ENCODE peak calls at places on chromosomes 1 and 21, in five cellular contexts. Z is right cardiac atrium; R is ovary; A is GM23248; K is CD4-positive, CD25-positive, alpha-beta regulatory T cell. G is an unnamed sample.
A peak's percentile ranks its signal among the peaks of the same experiment; 100 is the strongest.

GRCh38 chr1:30919025-30919881 is 10.7 kb upstream of the SDC3 start:
- DNase-seq in Z (no peak), R (peak; percentile 17), A (peak; percentile 81), K (no peak), G (peak; percentile 9)

GRCh38 chr1:164604541-164604940 is 45.6 kb downstream of the PBX1 start:
- DNase-seq in Z (no peak), R (no peak), A (peak; percentile 63), K (no peak), G (no peak)

GRCh38 chr1:90174246-90174645 is 179.3 kb downstream of the ZNF326 start:
- DNase-seq in Z (no peak), R (no peak), A (no peak), K (no peak), G (no peak)

GRCh38 chr1:200795151-200795550 is 56.5 kb downstream of the CAMSAP2 start:
- DNase-seq in Z (no peak), R (no peak), A (peak; percentile 72), K (no peak), G (no peak)

GRCh38 chr1:44576456-44577150 is 97.7 kb downstream of the TMEM53 start:
- DNase-seq in Z (no peak), R (no peak), A (no peak), K (no peak), G (no peak)

GRCh38 chr1:8880068-8880676 is 1.7 kb upstream of the ENO1 start:
- DNase-seq in Z (peak; percentile 64), R (peak; percentile 56), A (peak; percentile 97), K (no peak), G (no peak)

GRCh38 chr1:16727190-16728111 is 12.9 kb upstream of the RNU1-4 start:
- DNase-seq in Z (peak; percentile 21), R (peak; percentile 52), A (peak; percentile 45), K (no peak), G (peak; percentile 17)

GRCh38 chr21:31136891-31137290 is 98.6 kb upstream of the KRTAP19-8 start:
- DNase-seq in Z (peak; percentile 31), R (no peak), A (peak; percentile 72), K (no peak), G (no peak)

GRCh38 chr1:210362526-210362925 is 33.8 kb downstream of the HHAT start:
- DNase-seq in Z (peak; percentile 32), R (peak; percentile 40), A (peak; percentile 55), K (no peak), G (no peak)

GRCh38 chr1:223500560-223501425 is 107.6 kb downstream of the CCDC185 start:
- DNase-seq in Z (no peak), R (no peak), A (peak; percentile 98), K (no peak), G (no peak)

GRCh38 chr1:234649432-234650081 is 39.6 kb upstream of the IRF2BP2 start:
- DNase-seq in Z (no peak), R (no peak), A (peak; percentile 72), K (no peak), G (no peak)

GRCh38 chr21:38771536-38771935 is 34.2 kb upstream of the ETS2 start:
- DNase-seq in Z (no peak), R (no peak), A (no peak), K (no peak), G (no peak)

GRCh38 chr1:196501760-196502428 is 106.3 kb downstream of the KCNT2 start:
- DNase-seq in Z (no peak), R (no peak), A (no peak), K (no peak), G (no peak)

GRCh38 chr1:170545476-170545875 is 13.5 kb downstream of the GORAB start:
- DNase-seq in Z (no peak), R (no peak), A (peak; percentile 85), K (no peak), G (no peak)

GRCh38 chr1:43256675-43257570 is 12.9 kb upstream of the TMEM125 start:
- DNase-seq in Z (no peak), R (no peak), A (no peak), K (no peak), G (no peak)

GRCh38 chr1:28518745-28519341 is 13.0 kb downstream of the RCC1 start:
- DNase-seq in Z (no peak), R (no peak), A (peak; percentile 54), K (no peak), G (peak; percentile 59)

DNA sequence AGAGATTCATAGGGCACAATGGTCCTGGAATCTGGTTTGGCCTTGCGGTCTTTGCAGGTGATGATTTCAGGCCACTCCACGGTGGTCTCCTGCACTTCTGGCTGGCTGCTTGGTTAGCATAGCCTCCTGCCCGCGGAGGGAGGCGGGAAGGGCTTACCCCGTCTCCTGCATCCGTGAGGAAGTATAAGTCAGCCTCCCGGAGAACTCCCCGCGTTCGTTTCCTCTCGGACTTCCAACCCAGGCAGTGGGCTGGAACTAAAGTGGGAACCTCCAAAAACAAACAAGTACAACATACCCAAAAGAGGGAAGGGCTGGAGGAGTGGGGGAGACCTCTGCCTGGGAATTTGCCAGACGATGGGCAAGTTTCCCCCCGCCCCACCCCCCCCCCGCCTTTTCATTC is 942 bp upstream of the CCN1 start:
- DNase-seq in Z (peak; percentile 45), R (peak; percentile 47), A (peak; percentile 78), K (no peak), G (no peak)
- H3K9me3 ChIP-seq in Z (no peaks in the 10 kb centered on the region), R (no peaks in the 10 kb centered on the region), A (no peaks in the 10 kb centered on the region), K (no peaks in the 10 kb centered on the region), G (no peaks in the 10 kb centered on the region)

DNA sequence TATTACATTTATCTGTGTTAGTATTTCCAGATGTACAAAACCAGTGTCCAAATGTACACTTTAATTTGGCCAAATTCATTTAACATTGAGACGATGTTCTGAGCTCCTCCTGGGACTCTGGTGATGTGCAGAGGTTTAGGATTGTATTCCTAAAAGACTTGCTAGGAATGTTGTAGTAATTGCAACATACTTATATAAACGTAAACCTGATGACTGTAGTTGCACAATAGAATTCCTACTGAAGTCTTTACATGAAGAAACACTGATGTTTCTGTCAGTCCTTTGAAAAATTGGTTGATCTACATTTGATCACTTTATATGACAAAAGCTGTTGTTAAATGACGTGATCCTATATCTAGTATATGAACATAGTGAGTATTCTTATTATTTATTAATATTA is 5.1 kb upstream of the OR14C36 start:
- DNase-seq in Z (no peak), R (no peak), A (no peak), K (no peak), G (no peak)
- H3K9me3 ChIP-seq in Z (no peaks in the 10 kb centered on the region), R (no peaks in the 10 kb centered on the region), A (no peaks in the 10 kb centered on the region), K (no peaks in the 10 kb centered on the region), G (no peaks in the 10 kb centered on the region)

DNA sequence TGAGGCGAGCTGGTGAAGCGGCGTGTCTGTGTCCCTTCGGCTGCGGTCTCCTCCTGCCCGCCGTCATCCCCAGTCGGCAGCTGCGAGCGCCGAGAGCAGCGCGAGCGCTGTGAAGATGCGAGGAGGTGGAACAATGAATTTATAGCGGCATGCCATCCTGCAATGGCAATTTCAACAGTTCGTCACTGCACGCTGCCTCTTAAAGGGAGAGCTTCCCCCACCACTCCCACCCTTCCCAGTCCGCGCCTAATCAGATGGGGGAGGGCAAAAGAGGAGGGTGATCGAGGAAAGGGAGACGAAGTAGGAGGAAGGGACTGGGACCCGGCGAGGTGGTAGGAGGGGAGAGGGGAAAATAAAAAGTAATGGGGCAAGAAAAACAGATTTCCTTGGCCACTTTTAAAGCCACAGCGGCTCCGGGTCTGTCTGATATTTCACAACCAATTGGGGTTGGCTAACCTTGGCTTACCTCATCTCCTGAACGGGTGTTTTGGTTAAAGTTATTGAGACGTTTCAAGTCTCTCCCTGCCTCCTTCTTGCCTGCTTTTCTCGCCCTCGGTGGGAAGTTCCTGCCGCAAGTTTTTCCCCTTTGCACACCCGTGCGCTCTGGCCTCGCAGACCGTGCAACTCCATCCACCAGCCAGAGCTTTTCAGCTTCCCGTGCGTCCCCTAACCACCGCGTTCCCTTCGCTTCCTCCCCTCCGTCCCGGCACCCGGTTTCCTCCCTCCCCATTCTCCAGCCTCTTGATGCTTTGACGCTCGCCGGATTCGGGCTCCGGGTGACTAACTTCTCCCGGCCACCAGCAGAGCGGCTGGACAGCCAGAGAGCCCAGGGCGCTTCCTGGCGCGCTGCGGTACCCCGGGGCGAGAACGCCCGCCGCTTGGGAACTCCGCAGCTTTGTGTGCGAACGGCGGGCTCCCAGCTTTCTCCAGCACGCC is at the start of gene ADAMTS5:
- DNase-seq in Z (peak; percentile 61), R (peak; percentile 73), A (peak; percentile 92), K (no peak), G (no peak)
- H3K9me3 ChIP-seq in Z (no peaks in the 10 kb centered on the region), R (no peaks in the 10 kb centered on the region), A (no peaks in the 10 kb centered on the region), K (no peaks in the 10 kb centered on the region), G (no peaks in the 10 kb centered on the region)

DNA sequence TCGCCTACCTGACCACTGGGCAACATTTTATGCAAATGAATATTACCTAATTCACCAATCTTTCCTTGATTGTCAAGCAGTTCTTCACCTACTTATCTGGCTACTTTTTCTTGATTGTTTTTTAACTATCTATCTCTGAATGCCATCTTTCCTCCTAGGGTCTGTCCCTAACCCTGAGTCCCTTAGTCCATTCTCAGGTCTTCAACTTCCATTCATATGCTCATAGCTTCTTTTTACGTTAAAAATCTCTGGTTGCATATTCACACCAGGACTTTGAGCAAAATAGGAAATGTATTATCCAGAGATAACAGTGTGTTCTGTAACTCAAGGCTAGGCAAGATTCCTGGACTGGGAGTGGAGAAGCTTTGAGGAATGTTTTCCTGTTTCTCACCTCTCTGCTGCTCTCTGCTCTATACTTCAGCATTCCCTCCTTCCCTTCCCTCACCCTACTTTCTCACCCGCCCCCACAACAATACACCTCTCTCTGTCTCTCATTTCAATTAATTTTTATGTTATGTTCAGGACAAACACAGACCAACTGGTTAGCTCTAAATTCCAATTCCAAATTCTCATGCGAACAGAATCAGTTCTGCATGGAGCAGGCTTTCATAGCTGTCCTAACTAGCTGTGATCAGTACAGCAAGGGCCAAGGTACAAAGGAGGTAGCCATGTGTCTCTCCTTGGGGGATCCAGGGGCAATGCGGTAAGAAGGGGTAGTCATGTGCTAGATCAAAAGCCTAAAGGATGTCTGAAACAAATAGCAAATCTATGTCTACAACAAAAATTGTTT is 278.4 kb downstream of the USH2A start:
- DNase-seq in Z (no peak), R (no peak), A (no peak), K (no peak), G (no peak)
- H3K9me3 ChIP-seq in Z (no peaks in the 10 kb centered on the region), R (no peaks in the 10 kb centered on the region), A (no peaks in the 10 kb centered on the region), K (no peaks in the 10 kb centered on the region), G (no peaks in the 10 kb centered on the region)

DNA sequence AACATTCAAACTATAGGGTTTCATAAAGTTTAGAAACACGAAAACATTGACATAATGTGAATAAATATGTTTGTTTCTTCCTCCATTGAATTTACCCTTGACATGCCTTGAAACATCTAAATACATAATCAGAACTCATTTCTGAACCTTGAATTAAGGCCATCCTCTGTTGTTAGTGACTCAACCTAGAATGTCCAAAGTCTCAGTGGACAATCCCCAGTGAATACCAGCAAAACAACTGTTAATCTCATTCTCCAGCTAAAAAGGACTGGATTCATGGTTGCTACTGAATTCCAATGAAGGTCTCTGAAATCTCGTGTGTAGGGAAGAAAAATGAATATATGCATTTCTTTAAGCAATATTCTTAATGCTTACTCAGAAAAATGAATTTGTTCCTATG is at the start of gene OR2L2:
- DNase-seq in Z (no peak), R (no peak), A (no peak), K (no peak), G (no peak)
- H3K9me3 ChIP-seq in Z (no peaks in the 10 kb centered on the region), R (no peaks in the 10 kb centered on the region), A (no peaks in the 10 kb centered on the region), K (peaks cover 13% of the 10 kb centered on the region), G (no peaks in the 10 kb centered on the region)

GRCh38 chr1:79207331-79207730 is 200.8 kb upstream of the ADGRL4 start:
- DNase-seq in Z (no peak), R (no peak), A (no peak), K (no peak), G (no peak)
- H3K9me3 ChIP-seq in Z (no peaks in the 10 kb centered on the region), R (no peaks in the 10 kb centered on the region), A (no peaks in the 10 kb centered on the region), K (no peaks in the 10 kb centered on the region), G (no peaks in the 10 kb centered on the region)

GRCh38 chr1:247746391-247746935 is 1.5 kb downstream of the OR14A2 start:
- DNase-seq in Z (no peak), R (no peak), A (no peak), K (no peak), G (no peak)
- H3K9me3 ChIP-seq in Z (no peaks in the 10 kb centered on the region), R (no peaks in the 10 kb centered on the region), A (no peaks in the 10 kb centered on the region), K (peaks cover 16% of the 10 kb centered on the region), G (no peaks in the 10 kb centered on the region)